ENCODE peak calls at places on chromosomes 12 and 14, in four cellular contexts. H, C, N and W are unnamed samples. For H3K36me3 and H3K27me3, the result is how much of the 10 kb centered on the place peaks cover.

GRCh38 chr14:20866963-20867362 is 24.2 kb upstream of the RNASE3 start:
- DNase-seq in C (no peak), H (peak), N (no peak), W (no peak)

GRCh38 chr12:28104893-28105864 is 85.1 kb upstream of the CCDC91 start:
- DNase-seq in C (no peak), N (no peak), H (no peak), W (no peak)

GRCh38 chr12:48813464-48814312 is 4.6 kb upstream of the CACNB3 start:
- DNase-seq in N (no peak), H (no peak), C (no peak), W (no peak)

GRCh38 chr14:21070610-21071224 is 613 bp downstream of the ARHGEF40 start:
- DNase-seq in N (peak), C (no peak), H (no peak), W (no peak)

GRCh38 chr12:42750356-42750755 is 160.8 kb upstream of the PRICKLE1 start:
- DNase-seq in C (no peak), H (no peak), N (no peak), W (no peak)

GRCh38 chr14:29745863-29746262 is 181.8 kb downstream of the PRKD1 start:
- DNase-seq in N (no peak), C (no peak), H (no peak), W (no peak)

GRCh38 chr12:1907652-1908611 is 10.5 kb downstream of the CACNA2D4 start:
- DNase-seq in C (no peak), H (no peak), N (peak), W (peak)

GRCh38 chr14:94673781-94674231 is 61.6 kb downstream of the SERPINA3 start:
- DNase-seq in H (no peak), C (no peak), N (no peak), W (no peak)

GRCh38 chr14:50347521-50347920 is 35.4 kb downstream of the DMAC2L start:
- DNase-seq in N (no peak), H (no peak), C (no peak), W (no peak)

GRCh38 chr12:58966939-58967338 is 46.6 kb upstream of the LRIG3 start:
- DNase-seq in N (no peak), H (no peak), C (no peak), W (no peak)

GRCh38 chr12:53201639-53202038 is 5.4 kb downstream of the ITGB7 start:
- DNase-seq in C (no peak), H (no peak), N (no peak), W (no peak)
- H3K27ac ChIP-seq in C (no peak), H (no peak), N (no peak), W (no peak)

GRCh38 chr14:79911762-79912161 is 299.5 kb downstream of the DIO2 start:
- DNase-seq in H (no peak), N (no peak), C (no peak), W (no peak)

GRCh38 chr14:79916281-79916680 is 295.0 kb downstream of the DIO2 start:
- DNase-seq in C (no peak), N (no peak), H (no peak), W (no peak)

GRCh38 chr14:79910086-79910485 is 301.2 kb downstream of the DIO2 start:
- DNase-seq in N (no peak), H (no peak), C (no peak), W (no peak)

GRCh38 chr14:79915411-79915810 is 295.9 kb downstream of the DIO2 start:
- DNase-seq in N (no peak), H (no peak), C (no peak), W (no peak)

DNA sequence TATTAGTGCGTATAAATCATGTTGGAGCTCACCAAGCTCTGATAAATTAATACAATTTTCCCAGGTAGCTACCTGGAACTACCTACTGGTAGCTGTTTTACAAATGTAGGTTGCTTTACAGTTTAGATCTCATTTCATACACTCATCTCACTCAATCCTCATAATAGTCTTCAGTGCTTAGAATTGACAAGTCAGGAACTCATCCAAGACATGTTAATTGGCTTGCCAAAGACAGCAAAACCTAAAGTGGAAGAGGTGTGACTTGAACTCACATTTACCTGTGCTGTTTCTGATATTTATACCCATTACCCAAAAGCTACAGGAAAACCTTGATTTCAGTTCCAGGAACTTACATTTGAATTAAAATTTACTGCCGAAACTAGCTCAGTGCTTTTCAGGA is 296.7 kb downstream of the DIO2 start:
- DNase-seq in C (no peak), H (no peak), N (no peak), W (no peak)
- H3K36me3 ChIP-seq in C (under half), H (under half), N (under half), W (under half)

GRCh38 chr14:23529016-23529740 is 22.4 kb downstream of the ZFHX2 start:
- DNase-seq in C (no peak), H (no peak), N (no peak), W (no peak)
- H3K27me3 ChIP-seq in C (under half), H (under half), N (under half), W (under half)

GRCh38 chr12:49824886-49825285 is 3.3 kb downstream of the NCKAP5L start:
- DNase-seq in C (no peak), H (no peak), N (no peak), W (no peak)
- H3K27ac ChIP-seq in C (peak), H (no peak), N (peak), W (peak)